ENCODE peak calls at places on chromosomes 1 and 21, in seven cellular contexts. One of them, this sample, is unnamed.
A peak's percentile ranks its signal among the peaks of the same experiment; 100 is the strongest.

GRCh38 chr1:67572594-67573221 is 112.3 kb upstream of the GADD45A start:
- DNase-seq in heart right ventricle: peak; percentile 45
- DNase-seq in heart left ventricle: peak; percentile 67
- DNase-seq in GM10248: no peak
- DNase-seq in MCF 10A: peak; percentile 49
- DNase-seq in mesothelial cell of epicardium: no peak
- DNase-seq in lung: peak; percentile 45
- DNase-seq in this sample: no peak

GRCh38 chr21:37917612-37918011 is 1.4 kb upstream of the KCNJ6 start:
- DNase-seq in heart right ventricle: no peak
- DNase-seq in heart left ventricle: no peak
- DNase-seq in GM10248: no peak
- DNase-seq in MCF 10A: peak; percentile 14
- DNase-seq in mesothelial cell of epicardium: no peak
- DNase-seq in lung: no peak
- DNase-seq in this sample: no peak

GRCh38 chr1:230550428-230550827 is 91.9 kb upstream of the COG2 start:
- DNase-seq in heart right ventricle: no peak
- DNase-seq in heart left ventricle: no peak
- DNase-seq in GM10248: no peak
- DNase-seq in MCF 10A: peak; percentile 65
- DNase-seq in mesothelial cell of epicardium: no peak
- DNase-seq in lung: no peak
- DNase-seq in this sample: no peak

GRCh38 chr1:202164271-202165037 is 4.1 kb upstream of the PTPN7 start:
- DNase-seq in heart right ventricle: no peak
- DNase-seq in heart left ventricle: no peak
- DNase-seq in GM10248: peak; percentile 86
- DNase-seq in MCF 10A: no peak
- DNase-seq in mesothelial cell of epicardium: no peak
- DNase-seq in lung: no peak
- DNase-seq in this sample: no peak

GRCh38 chr1:175882192-175882591 is 138.8 kb upstream of the TNR start:
- DNase-seq in heart right ventricle: no peak
- DNase-seq in heart left ventricle: no peak
- DNase-seq in GM10248: no peak
- DNase-seq in MCF 10A: no peak
- DNase-seq in mesothelial cell of epicardium: no peak
- DNase-seq in lung: no peak
- DNase-seq in this sample: no peak

GRCh38 chr1:16187748-16188401 is 24.6 kb downstream of the ARHGEF19 start:
- DNase-seq in heart right ventricle: peak; percentile 69
- DNase-seq in heart left ventricle: peak; percentile 71
- DNase-seq in GM10248: peak; percentile 86
- DNase-seq in MCF 10A: peak; percentile 82
- DNase-seq in mesothelial cell of epicardium: peak; percentile 71
- DNase-seq in lung: peak; percentile 71
- DNase-seq in this sample: peak; percentile 38

GRCh38 chr1:240092301-240093119 is 827 bp downstream of the FMN2 start:
- DNase-seq in heart right ventricle: no peak
- DNase-seq in heart left ventricle: no peak
- DNase-seq in GM10248: no peak
- DNase-seq in MCF 10A: peak; percentile 31
- DNase-seq in mesothelial cell of epicardium: peak; percentile 27
- DNase-seq in lung: no peak
- DNase-seq in this sample: no peak

GRCh38 chr1:2597441-2598328 is 11.1 kb downstream of the PRXL2B start:
- DNase-seq in heart right ventricle: no peak
- DNase-seq in heart left ventricle: no peak
- DNase-seq in GM10248: no peak
- DNase-seq in MCF 10A: no peak
- DNase-seq in mesothelial cell of epicardium: no peak
- DNase-seq in lung: no peak
- DNase-seq in this sample: no peak

GRCh38 chr1:244012232-244012631 is 38.9 kb upstream of the ZBTB18 start:
- DNase-seq in heart right ventricle: peak; percentile 10
- DNase-seq in heart left ventricle: no peak
- DNase-seq in GM10248: no peak
- DNase-seq in MCF 10A: peak; percentile 89
- DNase-seq in mesothelial cell of epicardium: no peak
- DNase-seq in lung: no peak
- DNase-seq in this sample: no peak

GRCh38 chr21:41494242-41494641 is 13.7 kb downstream of the TMPRSS2 start:
- DNase-seq in heart right ventricle: no peak
- DNase-seq in heart left ventricle: no peak
- DNase-seq in GM10248: no peak
- DNase-seq in MCF 10A: no peak
- DNase-seq in mesothelial cell of epicardium: no peak
- DNase-seq in lung: no peak
- DNase-seq in this sample: no peak

GRCh38 chr1:69196071-69196470 is 371.7 kb upstream of the LRRC7 start:
- DNase-seq in heart right ventricle: no peak
- DNase-seq in heart left ventricle: no peak
- DNase-seq in GM10248: no peak
- DNase-seq in MCF 10A: peak; percentile 8
- DNase-seq in mesothelial cell of epicardium: no peak
- DNase-seq in lung: no peak
- DNase-seq in this sample: no peak

GRCh38 chr1:51927029-51927428 is 48.5 kb upstream of the NRDC start:
- DNase-seq in heart right ventricle: no peak
- DNase-seq in heart left ventricle: no peak
- DNase-seq in GM10248: no peak
- DNase-seq in MCF 10A: no peak
- DNase-seq in mesothelial cell of epicardium: no peak
- DNase-seq in lung: no peak
- DNase-seq in this sample: no peak

GRCh38 chr1:89190017-89190416 is 8.7 kb downstream of the GBP4 start:
- DNase-seq in heart right ventricle: no peak
- DNase-seq in heart left ventricle: no peak
- DNase-seq in GM10248: no peak
- DNase-seq in MCF 10A: no peak
- DNase-seq in mesothelial cell of epicardium: no peak
- DNase-seq in lung: no peak
- DNase-seq in this sample: no peak

GRCh38 chr21:17660862-17661261 is 48.2 kb upstream of the BTG3 start:
- DNase-seq in heart right ventricle: no peak
- DNase-seq in heart left ventricle: no peak
- DNase-seq in GM10248: no peak
- DNase-seq in MCF 10A: no peak
- DNase-seq in mesothelial cell of epicardium: no peak
- DNase-seq in lung: no peak
- DNase-seq in this sample: no peak

GRCh38 chr1:218347316-218347712 is 2.2 kb downstream of the TGFB2 start:
- DNase-seq in heart right ventricle: no peak
- DNase-seq in heart left ventricle: no peak
- DNase-seq in GM10248: no peak
- DNase-seq in MCF 10A: peak; percentile 42
- DNase-seq in mesothelial cell of epicardium: no peak
- DNase-seq in lung: no peak
- DNase-seq in this sample: no peak

GRCh38 chr21:35400233-35400939 is 351.3 kb upstream of the RUNX1 start:
- DNase-seq in heart right ventricle: peak; percentile 11
- DNase-seq in heart left ventricle: no peak
- DNase-seq in GM10248: peak; percentile 65
- DNase-seq in MCF 10A: peak; percentile 74
- DNase-seq in mesothelial cell of epicardium: no peak
- DNase-seq in lung: no peak
- DNase-seq in this sample: no peak

GRCh38 chr1:221576268-221576667 is 165.6 kb downstream of the DUSP10 start:
- DNase-seq in heart right ventricle: no peak
- DNase-seq in heart left ventricle: no peak
- DNase-seq in GM10248: no peak
- DNase-seq in MCF 10A: no peak
- DNase-seq in mesothelial cell of epicardium: no peak
- DNase-seq in lung: no peak
- DNase-seq in this sample: no peak

GRCh38 chr1:8343464-8344001 is 25.6 kb downstream of the SLC45A1 start:
- DNase-seq in heart right ventricle: peak; percentile 51
- DNase-seq in heart left ventricle: peak; percentile 78
- DNase-seq in GM10248: no peak
- DNase-seq in MCF 10A: peak; percentile 93
- DNase-seq in mesothelial cell of epicardium: no peak
- DNase-seq in lung: peak; percentile 54
- DNase-seq in this sample: no peak

GRCh38 chr1:222814536-222815366 is at the start of gene DISP1:
- DNase-seq in heart right ventricle: peak; percentile 81
- DNase-seq in heart left ventricle: peak; percentile 91
- DNase-seq in GM10248: peak; percentile 89
- DNase-seq in MCF 10A: peak; percentile 87
- DNase-seq in mesothelial cell of epicardium: peak; percentile 52
- DNase-seq in lung: peak; percentile 80
- DNase-seq in this sample: peak; percentile 58
- TF ChIP-seq CTCF in heart right ventricle: peak; percentile 10
- TF ChIP-seq CTCF in heart left ventricle: no peak
- TF ChIP-seq CTCF in GM10248: no peak
- TF ChIP-seq CTCF in MCF 10A: no peak
- TF ChIP-seq CTCF in mesothelial cell of epicardium: no peak
- TF ChIP-seq CTCF in lung: no peak
- TF ChIP-seq CTCF in this sample: no peak

GRCh38 chr1:207861442-207862177 is 49.3 kb downstream of the CD34 start:
- DNase-seq in heart right ventricle: no peak
- DNase-seq in heart left ventricle: no peak
- DNase-seq in GM10248: no peak
- DNase-seq in MCF 10A: no peak
- DNase-seq in mesothelial cell of epicardium: no peak
- DNase-seq in lung: no peak
- DNase-seq in this sample: no peak
- TF ChIP-seq CTCF in heart right ventricle: no peak
- TF ChIP-seq CTCF in heart left ventricle: no peak
- TF ChIP-seq CTCF in GM10248: no peak
- TF ChIP-seq CTCF in MCF 10A: no peak
- TF ChIP-seq CTCF in mesothelial cell of epicardium: no peak
- TF ChIP-seq CTCF in lung: no peak
- TF ChIP-seq CTCF in this sample: no peak

DNA sequence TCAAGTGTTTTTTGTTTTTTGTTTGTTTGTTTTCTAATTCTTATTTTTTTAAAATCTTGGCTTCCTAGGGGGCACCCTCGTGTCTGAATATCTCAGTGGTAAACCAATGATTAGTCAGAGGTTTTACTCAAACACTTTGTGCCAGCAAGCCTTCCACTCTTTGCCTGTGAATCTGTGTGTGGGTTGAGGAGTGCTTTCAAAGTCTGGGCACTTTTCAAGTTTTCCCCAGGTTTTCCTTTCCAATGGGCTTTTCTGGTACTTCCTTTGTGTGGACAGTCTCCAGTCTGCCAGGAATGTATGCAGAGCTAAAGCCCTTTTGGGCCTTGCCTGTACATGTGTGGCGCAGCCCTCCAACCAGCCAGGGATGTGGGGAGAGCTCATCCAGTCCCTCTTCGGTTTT is 9.7 kb upstream of the PPIE start:
- DNase-seq in heart right ventricle: no peak
- DNase-seq in heart left ventricle: no peak
- DNase-seq in GM10248: no peak
- DNase-seq in MCF 10A: no peak
- DNase-seq in mesothelial cell of epicardium: no peak
- DNase-seq in lung: peak; percentile 14
- DNase-seq in this sample: no peak
- TF ChIP-seq CTCF in heart right ventricle: no peak
- TF ChIP-seq CTCF in heart left ventricle: no peak
- TF ChIP-seq CTCF in GM10248: no peak
- TF ChIP-seq CTCF in MCF 10A: no peak
- TF ChIP-seq CTCF in mesothelial cell of epicardium: no peak
- TF ChIP-seq CTCF in lung: no peak
- TF ChIP-seq CTCF in this sample: no peak

GRCh38 chr1:179366093-179366800 is 476 bp downstream of the AXDND1 start:
- DNase-seq in heart right ventricle: no peak
- DNase-seq in heart left ventricle: no peak
- DNase-seq in GM10248: peak; percentile 15
- DNase-seq in MCF 10A: peak; percentile 12
- DNase-seq in mesothelial cell of epicardium: no peak
- DNase-seq in lung: no peak
- DNase-seq in this sample: no peak

GRCh38 chr1:179369751-179370341 is 4.1 kb downstream of the AXDND1 start:
- DNase-seq in heart right ventricle: peak; percentile 24
- DNase-seq in heart left ventricle: no peak
- DNase-seq in GM10248: peak; percentile 64
- DNase-seq in MCF 10A: peak; percentile 81
- DNase-seq in mesothelial cell of epicardium: no peak
- DNase-seq in lung: no peak
- DNase-seq in this sample: peak; percentile 37

DNA sequence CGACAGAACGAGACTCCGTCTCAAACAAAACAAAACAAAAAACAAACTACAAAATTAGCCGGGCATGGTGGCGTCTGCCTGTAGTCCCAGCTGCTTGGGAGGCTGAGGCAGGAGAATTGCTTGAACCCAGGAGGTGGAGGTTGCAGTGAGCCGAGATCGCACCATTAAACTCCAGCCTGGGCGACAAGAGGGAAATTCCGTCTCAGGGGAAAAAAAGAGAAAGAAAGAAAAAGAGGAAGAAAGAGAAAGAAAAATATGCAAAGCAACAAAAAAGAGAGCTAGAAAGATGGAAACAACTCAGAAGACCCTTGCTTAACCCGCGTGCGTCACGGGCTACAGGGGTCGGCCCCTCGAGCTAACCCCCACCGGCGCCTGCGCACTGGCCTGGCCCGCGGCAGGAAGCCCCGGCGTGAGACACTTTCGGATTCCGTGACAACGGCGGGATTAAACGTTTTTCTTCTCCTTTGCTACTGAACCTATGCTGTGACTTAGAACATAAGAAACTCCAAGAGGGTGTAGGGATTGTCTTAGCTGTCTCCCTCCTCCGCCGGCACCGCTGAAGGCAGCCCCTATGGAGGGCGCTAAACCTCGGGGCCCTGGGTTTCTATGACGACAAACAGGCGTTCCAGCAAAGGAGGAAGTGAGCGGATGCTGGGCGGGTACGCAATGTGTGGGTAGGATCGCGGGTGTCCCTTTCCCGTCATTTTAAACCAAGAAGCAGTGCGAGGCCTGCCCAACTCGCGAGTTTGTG is at the start of gene AXDND1:
- DNase-seq in heart right ventricle: peak; percentile 90
- DNase-seq in heart left ventricle: peak; percentile 93
- DNase-seq in GM10248: peak; percentile 90
- DNase-seq in MCF 10A: peak; percentile 79
- DNase-seq in mesothelial cell of epicardium: peak; percentile 29
- DNase-seq in lung: peak; percentile 92
- DNase-seq in this sample: peak; percentile 72
- TF ChIP-seq CTCF in heart right ventricle: no peak
- TF ChIP-seq CTCF in heart left ventricle: peak; percentile 57
- TF ChIP-seq CTCF in GM10248: no peak
- TF ChIP-seq CTCF in MCF 10A: no peak
- TF ChIP-seq CTCF in mesothelial cell of epicardium: no peak
- TF ChIP-seq CTCF in lung: no peak
- TF ChIP-seq CTCF in this sample: peak; percentile 47

DNA sequence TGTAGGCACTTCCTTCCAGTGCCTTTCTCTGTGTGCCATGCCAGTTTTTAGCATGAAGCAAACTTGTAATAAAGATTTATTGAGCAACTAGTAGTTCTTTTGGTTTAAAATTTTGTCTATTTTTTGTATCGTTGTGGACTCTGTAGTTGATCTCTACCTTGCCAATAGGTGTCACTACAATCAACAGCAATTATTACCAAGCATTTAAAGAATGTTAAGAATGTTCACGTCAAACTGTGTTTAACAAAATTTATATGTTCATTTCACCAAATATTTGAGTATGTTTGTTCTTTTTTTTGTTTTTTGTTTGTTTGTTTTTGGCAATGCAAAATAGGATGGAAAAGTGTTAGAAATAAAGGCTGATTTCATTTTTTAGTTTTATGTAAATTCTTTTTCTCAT is 208.1 kb downstream of the PATJ start:
- DNase-seq in heart right ventricle: no peak
- DNase-seq in heart left ventricle: no peak
- DNase-seq in GM10248: no peak
- DNase-seq in MCF 10A: peak; percentile 24
- DNase-seq in mesothelial cell of epicardium: no peak
- DNase-seq in lung: no peak
- DNase-seq in this sample: no peak
- TF ChIP-seq CTCF in heart right ventricle: peak; percentile 51
- TF ChIP-seq CTCF in heart left ventricle: peak; percentile 49
- TF ChIP-seq CTCF in GM10248: peak; percentile 13
- TF ChIP-seq CTCF in MCF 10A: peak; percentile 32
- TF ChIP-seq CTCF in mesothelial cell of epicardium: peak; percentile 6
- TF ChIP-seq CTCF in lung: no peak
- TF ChIP-seq CTCF in this sample: peak; percentile 58